ENCODE peak calls at places on chromosomes 16 and 17, in ten cellular contexts. Z is stomach, U is cardiac muscle cell, P is prostate gland, F is esophagus muscularis mucosa, B is PC-3, T is AG04450, A is left ventricle myocardium inferior, G is breast epithelium, Q is body of pancreas. E is an unnamed sample.

GRCh38 chr16:2466667-2467300 is 4.3 kb upstream of the NTN3 start:
- DNase-seq in T (no peak), Q (no peak), F (no peak), B (no peak), G (no peak), U (no peak), Z (no peak), P (no peak), A (no peak), E (no peak)

GRCh38 chr17:60155815-60156214 is 6.0 kb downstream of the CA4 start:
- DNase-seq in P (no peak), B (no peak), Q (no peak), G (no peak), F (no peak), U (no peak), T (no peak), A (no peak), Z (no peak), E (no peak)

GRCh38 chr17:69390735-69391501 is 23.6 kb upstream of the MAP2K6 start:
- DNase-seq in P (no peak), F (no peak), A (no peak), Q (peak), U (no peak), T (no peak), G (no peak), B (no peak), Z (no peak), E (no peak)

GRCh38 chr17:76530826-76531500 is 6.5 kb downstream of the CYGB start:
- DNase-seq in A (no peak), P (no peak), T (no peak), Z (no peak), Q (no peak), B (no peak), U (no peak), G (no peak), F (no peak), E (no peak)

GRCh38 chr17:22441776-22442175 is 749.5 kb downstream of the KCNJ18 start:
- DNase-seq in A (no peak), P (no peak), T (no peak), G (no peak), Q (no peak), B (no peak), U (no peak), Z (no peak), F (peak), E (no peak)

GRCh38 chr17:66190738-66191606 is 961 bp downstream of the CEP112 start:
- DNase-seq in P (no peak), U (peak), T (no peak), Z (no peak), Q (peak), A (no peak), G (no peak), F (no peak), B (peak), E (no peak)

GRCh38 chr16:68233085-68233834 is 2.7 kb downstream of the ESRP2 start:
- DNase-seq in U (no peak), Z (no peak), B (no peak), T (no peak), Q (no peak), A (no peak), G (no peak), P (no peak), F (no peak), E (no peak)

GRCh38 chr17:75130632-75131277 is 787 bp downstream of the NT5C start:
- DNase-seq in A (peak), B (peak), Z (peak), F (no peak), Q (peak), U (peak), G (no peak), P (peak), T (no peak), E (no peak)

GRCh38 chr16:66862023-66862520 is 17.9 kb downstream of the CA7 start:
- DNase-seq in Z (no peak), B (no peak), G (no peak), U (no peak), F (no peak), Q (no peak), P (no peak), A (no peak), T (no peak), E (no peak)

GRCh38 chr17:78053777-78054468 is 74.6 kb downstream of the TMC6 start:
- DNase-seq in Z (no peak), P (no peak), F (no peak), A (no peak), G (no peak), U (no peak), Q (no peak), B (peak), T (no peak), E (no peak)

GRCh38 chr16:22029632-22030031 is 21.7 kb downstream of the MOSMO start:
- DNase-seq in U (peak), P (no peak), Z (no peak), B (no peak), Q (no peak), T (no peak), G (no peak), F (no peak), A (no peak), E (no peak)

GRCh38 chr17:55440391-55440790 is 18.8 kb upstream of the MMD start:
- DNase-seq in B (no peak), F (no peak), T (no peak), U (no peak), A (no peak), P (no peak), G (no peak), Q (no peak), Z (no peak), E (no peak)

GRCh38 chr16:81707411-81708321 is 71.4 kb upstream of the PLCG2 start:
- DNase-seq in G (no peak), Z (peak), U (no peak), B (peak), T (no peak), A (peak), F (no peak), P (no peak), Q (peak), E (no peak)

GRCh38 chr16:3578610-3579551 is 1.7 kb upstream of the NLRC3 start:
- DNase-seq in Q (peak), T (no peak), Z (peak), P (no peak), G (no peak), A (no peak), U (no peak), F (no peak), B (no peak), E (no peak)

GRCh38 chr16:3580686-3581085 is 3.5 kb upstream of the NLRC3 start:
- DNase-seq in P (no peak), A (no peak), U (no peak), T (no peak), F (no peak), B (no peak), Z (no peak), Q (no peak), G (no peak), E (no peak)

GRCh38 chr16:3579776-3580175 is 2.6 kb upstream of the NLRC3 start:
- DNase-seq in P (no peak), U (no peak), A (no peak), Z (no peak), F (no peak), T (no peak), Q (no peak), G (no peak), B (no peak), E (no peak)

GRCh38 chr16:3581392-3581791 is 4.2 kb upstream of the NLRC3 start:
- DNase-seq in B (no peak), A (no peak), P (no peak), Z (no peak), G (no peak), T (no peak), Q (no peak), U (no peak), F (no peak), E (no peak)

GRCh38 chr16:3580271-3580670 is 3.1 kb upstream of the NLRC3 start:
- DNase-seq in Q (no peak), Z (no peak), F (no peak), T (no peak), B (no peak), A (no peak), G (no peak), U (no peak), P (no peak), E (no peak)
- H3K27ac ChIP-seq in Q (no peak), Z (no peak), F (no peak), T (no peak), B (no peak), A (no peak), G (no peak), U (no peak), P (no peak), E (no peak)

DNA sequence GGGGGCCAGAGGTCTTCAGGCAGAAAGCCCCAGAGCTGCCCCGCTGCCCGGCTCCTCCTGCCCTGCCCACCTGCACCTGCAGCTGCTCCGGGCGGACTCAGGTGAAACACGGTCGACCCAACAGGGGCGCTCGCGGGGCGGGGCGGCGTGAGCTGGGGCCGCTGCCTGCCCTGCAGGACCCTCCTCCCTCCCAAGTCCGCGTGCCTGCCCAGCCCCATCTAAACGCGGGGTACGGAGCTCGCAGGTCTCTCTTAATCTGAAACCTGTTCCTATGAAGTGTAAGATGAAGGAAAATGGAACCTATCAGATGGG is 28.1 kb downstream of the GNPTG start:
- DNase-seq in U (no peak), Q (no peak), P (no peak), G (no peak), T (no peak), A (no peak), Z (no peak), B (no peak), F (no peak), E (no peak)
- TF ChIP-seq CTCF in U (no peak), Q (no peak), P (no peak), G (no peak), T (no peak), A (no peak), Z (no peak), B (no peak), F (no peak), E (no peak)

GRCh38 chr17:39195568-39196160 is 1.8 kb downstream of the CACNB1 start:
- DNase-seq in U (no peak), Q (no peak), Z (no peak), F (no peak), P (no peak), B (peak), G (no peak), A (no peak), T (no peak), E (no peak)

GRCh38 chr17:39193346-39193745 is 4.1 kb downstream of the CACNB1 start:
- DNase-seq in T (no peak), G (no peak), Q (no peak), F (no peak), A (no peak), U (no peak), P (no peak), Z (no peak), B (no peak), E (no peak)

GRCh38 chr17:39192901-39193300 is 4.6 kb downstream of the CACNB1 start:
- DNase-seq in T (no peak), F (no peak), G (no peak), A (no peak), Q (no peak), B (no peak), Z (no peak), P (no peak), U (no peak), E (no peak)

GRCh38 chr17:39194985-39195524 is 2.4 kb downstream of the CACNB1 start:
- DNase-seq in U (no peak), A (no peak), G (no peak), Z (no peak), Q (no peak), F (no peak), T (no peak), B (no peak), P (no peak), E (no peak)

DNA sequence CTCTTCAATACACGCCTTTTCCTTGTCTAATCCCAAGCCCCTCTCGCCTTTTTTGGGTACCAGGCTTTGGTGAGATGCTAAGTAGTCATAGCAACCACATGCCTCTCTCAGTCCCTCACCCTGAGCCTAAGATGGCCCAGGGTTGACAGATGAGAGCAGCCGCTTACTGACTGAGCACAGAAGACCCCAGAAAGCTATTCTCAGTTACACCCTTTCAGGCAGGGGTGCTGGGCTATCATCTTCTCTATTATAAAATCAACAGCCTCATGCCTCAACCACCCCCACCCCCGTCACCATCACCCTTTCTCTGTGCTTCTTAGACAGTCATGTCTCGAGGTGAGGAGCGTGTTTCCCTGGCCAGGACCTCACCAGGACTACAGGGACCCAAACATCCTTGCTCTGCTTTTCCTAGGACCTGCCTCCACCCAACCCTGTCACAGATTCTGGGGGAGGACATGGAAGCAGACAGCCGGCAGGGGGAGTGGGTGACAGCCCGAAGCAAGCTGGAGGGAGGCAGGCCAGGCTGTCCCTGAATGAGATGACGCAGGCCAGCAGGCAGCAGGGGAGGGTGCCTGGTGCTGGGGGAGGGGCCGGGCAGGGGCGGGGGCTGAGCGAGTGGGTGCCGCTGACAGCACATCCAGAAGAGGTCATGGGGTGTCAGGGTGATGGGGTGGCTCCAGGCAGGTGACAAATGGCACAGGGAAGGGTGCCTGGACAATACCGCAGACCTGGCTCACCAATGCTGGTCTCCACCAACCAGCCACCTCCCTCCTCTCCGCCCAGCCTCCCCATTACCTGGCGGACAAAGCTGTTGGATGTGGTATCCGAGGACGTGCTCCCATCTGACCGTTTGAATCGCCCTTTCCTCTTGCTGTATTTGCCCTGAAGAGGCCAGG is 3.1 kb downstream of the CACNB1 start:
- DNase-seq in T (no peak), A (peak), B (no peak), P (no peak), F (no peak), G (no peak), Z (no peak), Q (peak), U (peak), E (peak)
- H3K4me3 ChIP-seq in T (no peak), A (no peak), B (no peak), P (no peak), F (no peak), G (no peak), Z (no peak), Q (no peak), U (peak), E (no peak)

DNA sequence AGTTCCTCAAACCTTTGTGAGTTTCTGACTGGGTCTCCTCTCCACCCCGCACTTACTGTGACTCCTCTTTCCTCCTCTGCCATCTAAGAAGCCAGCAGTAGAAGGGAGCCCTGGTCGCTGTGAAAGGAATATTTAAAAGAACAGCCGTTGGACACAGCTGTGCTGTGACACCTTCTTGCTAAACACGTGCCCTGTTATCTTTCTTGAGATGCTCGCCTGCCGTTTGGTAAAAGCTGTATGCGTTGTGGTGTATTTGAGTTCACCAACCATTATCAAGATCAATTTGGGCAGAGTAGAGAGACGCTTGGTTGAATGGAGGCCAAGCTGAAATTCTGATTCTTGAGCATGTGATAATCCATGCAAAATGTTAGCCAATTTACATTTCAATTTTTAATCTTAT is 3.8 kb downstream of the GID4 start:
- DNase-seq in P (no peak), A (no peak), F (no peak), Z (no peak), Q (no peak), B (no peak), T (no peak), G (no peak), U (no peak), E (no peak)
- H3K27ac ChIP-seq in P (no peak), A (peak), F (no peak), Z (no peak), Q (no peak), B (no peak), T (no peak), G (no peak), U (no peak), E (no peak)

DNA sequence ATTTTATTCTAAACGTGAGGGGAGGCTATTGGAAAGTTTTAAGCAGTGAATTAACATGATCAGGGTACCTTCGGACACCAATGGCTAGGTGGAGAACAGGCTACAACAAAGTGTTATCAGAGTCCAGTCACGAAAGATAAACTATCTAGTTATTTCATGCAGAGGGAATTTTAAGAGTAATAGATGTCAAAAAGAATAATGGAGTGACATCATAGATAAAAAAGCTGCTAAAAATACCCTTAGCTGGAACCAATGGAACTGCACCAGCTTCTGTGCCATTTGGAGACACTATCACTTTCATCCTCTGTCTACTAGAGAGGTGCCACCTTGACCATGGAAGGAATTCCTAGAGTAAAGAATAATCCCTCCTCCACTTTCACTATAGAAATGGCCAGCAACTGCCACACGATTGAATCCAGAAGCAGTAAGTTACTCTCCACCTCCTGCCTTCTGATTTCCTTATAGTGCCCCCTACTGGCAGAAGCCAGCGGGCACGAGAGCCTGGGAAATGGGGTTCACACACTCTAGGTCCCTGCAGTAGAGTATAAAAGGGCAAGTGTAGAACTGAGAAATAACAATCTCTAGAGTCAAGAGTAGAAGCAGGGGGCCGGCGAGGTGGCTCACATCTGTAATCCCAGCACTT is 2.8 kb upstream of the ALDH3A2 start:
- DNase-seq in P (no peak), Q (no peak), A (no peak), F (no peak), B (peak), G (no peak), Z (no peak), U (peak), T (no peak), E (no peak)
- TF ChIP-seq CTCF in P (peak), Q (peak), A (peak), F (no peak), B (peak), G (no peak), Z (no peak), U (peak), T (peak), E (peak)

GRCh38 chr17:79534111-79534510 is 76.7 kb downstream of the RBFOX3 start:
- DNase-seq in F (no peak), A (no peak), T (no peak), G (no peak), U (no peak), Q (no peak), B (no peak), Z (no peak), P (no peak), E (no peak)
- H3K4me3 ChIP-seq in F (no peak), A (no peak), T (no peak), G (no peak), U (no peak), Q (no peak), B (no peak), Z (no peak), P (no peak), E (no peak)

GRCh38 chr17:64991726-64992125 is 64.8 kb downstream of the GNA13 start:
- DNase-seq in A (no peak), B (no peak), U (no peak), T (no peak), G (no peak), Q (no peak), Z (no peak), F (no peak), P (no peak), E (no peak)
- H3K27ac ChIP-seq in A (no peak), B (peak), U (no peak), T (no peak), G (peak), Q (no peak), Z (no peak), F (no peak), P (no peak), E (no peak)

GRCh38 chr16:30657866-30658730 is at the start of gene FBRS:
- DNase-seq in F (peak), P (peak), U (peak), G (peak), T (peak), A (peak), Q (peak), B (peak), Z (peak), E (peak)

GRCh38 chr16:30656974-30657865 is 1.0 kb upstream of the FBRS start:
- DNase-seq in F (no peak), T (no peak), A (no peak), U (no peak), P (no peak), G (no peak), B (peak), Q (no peak), Z (no peak), E (peak)

GRCh38 chr16:30659507-30660423 is 1.5 kb downstream of the FBRS start:
- DNase-seq in P (peak), U (no peak), B (no peak), F (no peak), Z (no peak), T (no peak), G (no peak), A (no peak), Q (no peak), E (no peak)

GRCh38 chr16:30660424-30661251 is 2.4 kb downstream of the FBRS start:
- DNase-seq in P (no peak), T (no peak), G (no peak), F (no peak), U (no peak), Q (no peak), B (no peak), Z (no peak), A (no peak), E (no peak)

GRCh38 chr16:30658731-30659506 is 688 bp downstream of the FBRS start:
- DNase-seq in G (no peak), F (peak), B (peak), Q (peak), U (peak), A (peak), Z (peak), P (peak), T (peak), E (peak)
- TF ChIP-seq CTCF in G (no peak), F (peak), B (peak), Q (no peak), U (peak), A (peak), Z (no peak), P (no peak), T (no peak), E (no peak)

DNA sequence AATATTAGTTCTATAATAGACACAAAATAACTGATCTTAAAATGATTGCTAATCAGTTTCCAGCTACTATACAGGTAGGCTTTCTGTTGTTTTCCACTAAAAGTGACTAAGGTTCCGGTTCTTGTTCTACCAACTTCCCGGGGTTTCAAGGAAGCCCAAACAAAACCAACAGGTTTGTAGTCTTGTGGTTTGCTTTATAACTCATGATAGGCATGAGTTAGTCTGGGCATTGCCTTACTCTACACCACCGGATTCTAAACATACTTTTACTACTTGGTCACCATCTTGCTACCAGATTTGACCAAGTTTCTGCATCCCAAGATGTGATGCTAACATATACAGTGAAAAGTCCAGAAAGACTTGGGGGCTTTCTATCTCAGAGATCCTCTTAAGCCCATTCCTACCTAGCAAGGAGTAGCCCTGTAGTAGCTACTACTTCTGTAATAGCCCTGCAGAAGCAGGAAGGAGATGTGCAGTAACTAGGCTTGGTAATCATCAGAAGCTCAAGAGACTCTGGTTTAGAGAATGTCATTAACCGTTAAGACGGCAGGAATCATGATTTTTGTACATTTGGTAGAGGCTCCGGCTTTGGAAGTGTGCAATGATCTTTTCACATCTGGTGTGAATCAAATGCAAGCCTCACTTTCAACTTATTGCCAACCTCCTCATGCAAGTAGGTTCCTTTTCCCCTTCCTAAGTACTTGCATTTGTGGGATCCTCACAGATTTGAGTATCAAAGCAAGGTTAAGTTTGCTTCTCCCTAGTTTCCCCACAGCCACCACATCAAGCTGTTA is 1.6 kb downstream of the FAM117A start:
- DNase-seq in P (no peak), G (no peak), F (no peak), U (no peak), A (no peak), Q (no peak), T (no peak), Z (no peak), B (peak), E (no peak)
- H3K4me3 ChIP-seq in P (peak), G (peak), F (peak), U (peak), A (peak), Q (no peak), T (no peak), Z (peak), B (peak), E (no peak)

GRCh38 chr17:21094298-21094704 is 32.5 kb upstream of the DHRS7B start:
- DNase-seq in G (no peak), B (peak), P (no peak), F (no peak), U (no peak), Z (no peak), T (no peak), Q (no peak), A (no peak), E (no peak)
- H3K27ac ChIP-seq in G (no peak), B (no peak), P (no peak), F (no peak), U (no peak), Z (no peak), T (no peak), Q (no peak), A (no peak), E (no peak)

E was measured in right atrium auricular region.